ENCODE peak calls at places on chromosomes 4 and X, in five cellular contexts. X is CD4-positive, alpha-beta memory T cell; O is fibroblast of mammary gland; A is mucosa of descending colon; S is HCT116. J is an unnamed sample.

GRCh38 chr4:86834901-86835300 is 14.3 kb downstream of the SLC10A6 start:
- DNase-seq in X (no peak), O (peak), A (no peak), S (no peak), J (no peak)

GRCh38 chr4:107094332-107094731 is 58.2 kb upstream of the DKK2 start:
- DNase-seq in X (no peak), O (peak), A (no peak), S (peak), J (peak)

GRCh38 chrX:64196606-64197005 is 8.9 kb downstream of the AMER1 start:
- DNase-seq in X (no peak), O (no peak), A (no peak), S (no peak), J (no peak)

GRCh38 chrX:125203737-125204578 is 115.7 kb upstream of the TEX13C start:
- DNase-seq in X (no peak), O (no peak), A (peak), S (no peak), J (no peak)

GRCh38 chr4:133151681-133152329 is 2.7 kb downstream of the PCDH10 start:
- DNase-seq in X (no peak), O (no peak), A (peak), S (no peak), J (no peak)

GRCh38 chr4:682490-683172 is 6.3 kb downstream of the SLC49A3 start:
- DNase-seq in X (peak), O (no peak), A (peak), S (no peak), J (no peak)

GRCh38 chr4:64617813-64618212 is 208.6 kb upstream of the TECRL start:
- DNase-seq in X (no peak), O (peak), A (no peak), S (no peak), J (no peak)

GRCh38 chr4:40240040-40240653 is 43.3 kb downstream of the RHOH start:
- DNase-seq in X (no peak), O (no peak), A (no peak), S (no peak), J (no peak)

GRCh38 chr4:21596521-21596920 is 352.1 kb downstream of the KCNIP4 start:
- DNase-seq in X (no peak), O (no peak), A (no peak), S (no peak), J (no peak)

GRCh38 chr4:188178276-188178675 is 39.0 kb downstream of the TRIML1 start:
- DNase-seq in X (no peak), O (peak), A (no peak), S (no peak), J (no peak)

GRCh38 chr4:128737098-128737513 is 72.4 kb upstream of the JADE1 start:
- DNase-seq in X (no peak), O (peak), A (no peak), S (no peak), J (no peak)

GRCh38 chr4:186134254-186134653 is 29.8 kb downstream of the FAM149A start:
- DNase-seq in X (no peak), O (no peak), A (no peak), S (no peak), J (peak)

GRCh38 chrX:7889680-7890079 is 37.5 kb downstream of the PNPLA4 start:
- DNase-seq in X (no peak), O (peak), A (no peak), S (no peak), J (no peak)

DNA sequence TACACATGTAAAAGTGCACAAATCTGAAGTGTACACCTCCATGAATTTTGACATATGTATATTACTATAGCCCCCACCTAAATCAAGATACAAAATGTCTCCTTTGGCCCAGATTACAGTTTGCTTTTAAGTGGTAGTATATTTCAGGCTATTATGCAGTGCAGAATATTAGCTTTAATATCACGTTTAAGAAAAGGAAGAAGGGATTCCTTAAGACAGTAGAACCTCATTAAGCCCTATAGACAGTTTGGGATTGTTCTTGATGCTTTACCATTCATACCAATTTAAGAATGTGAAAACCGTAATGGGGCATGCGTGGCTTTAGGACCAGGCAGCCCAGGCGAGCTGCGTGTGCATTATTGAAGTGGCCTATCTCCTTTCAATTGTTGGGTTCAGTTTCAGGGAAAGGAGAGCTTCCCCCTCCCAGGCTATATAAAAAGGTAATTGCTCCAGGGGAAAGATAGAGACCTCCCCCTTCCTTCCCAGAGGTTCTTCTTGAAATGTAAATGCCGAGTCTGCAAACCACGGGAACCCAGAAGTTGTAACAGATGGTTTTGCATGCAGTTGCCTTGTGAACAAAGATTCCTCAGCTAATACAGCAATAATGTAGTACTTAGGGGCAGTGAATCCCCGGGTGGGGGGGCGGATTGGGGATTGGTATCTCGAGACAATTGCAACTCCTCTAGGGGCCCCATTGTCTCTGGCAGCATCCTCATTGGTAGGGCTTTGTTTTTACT is 106.1 kb downstream of the UCHL1 start:
- DNase-seq in X (no peak), O (no peak), A (no peak), S (no peak), J (no peak)
- H3K4me3 ChIP-seq in X (no peak), O (no peak), A (no peak), S (no peak), J (no peak)

GRCh38 chr4:88098993-88099752 is 59.3 kb downstream of the ABCG2 start:
- DNase-seq in X (no peak), O (no peak), A (no peak), S (no peak), J (no peak)
- H3K4me3 ChIP-seq in X (no peak), O (no peak), A (no peak), S (no peak), J (no peak)

GRCh38 chr4:139535852-139536234 is 20.2 kb downstream of the SETD7 start:
- DNase-seq in X (no peak), O (no peak), A (no peak), S (no peak), J (no peak)
- H3K4me3 ChIP-seq in X (no peak), O (no peak), A (no peak), S (no peak), J (no peak)

GRCh38 chr4:153449338-153449737 is 16.8 kb upstream of the TMEM131L start:
- DNase-seq in X (no peak), O (no peak), A (no peak), S (no peak), J (no peak)

GRCh38 chr4:153450545-153450917 is 15.6 kb upstream of the TMEM131L start:
- DNase-seq in X (no peak), O (no peak), A (no peak), S (no peak), J (no peak)

GRCh38 chr4:153447175-153447887 is 18.8 kb upstream of the TMEM131L start:
- DNase-seq in X (no peak), O (peak), A (no peak), S (no peak), J (no peak)

GRCh38 chr4:153451931-153452660 is 14.1 kb upstream of the TMEM131L start:
- DNase-seq in X (no peak), O (no peak), A (no peak), S (no peak), J (no peak)

GRCh38 chr4:153448003-153448731 is 18.0 kb upstream of the TMEM131L start:
- DNase-seq in X (no peak), O (peak), A (no peak), S (no peak), J (no peak)
- H3K4me3 ChIP-seq in X (no peak), O (no peak), A (no peak), S (no peak), J (no peak)